ENCODE peak calls at places on chromosome 9, in ten cellular contexts. One of them, this sample, is unnamed.

GRCh38 chr9:129102791-129103594 is 7.6 kb downstream of the CRAT start:
- DNase-seq in suprapubic skin: no peak
- DNase-seq in fibroblast of mammary gland: peak
- DNase-seq in Peyer's patch: peak
- DNase-seq in uterus: no peak
- DNase-seq in CD4-positive, alpha-beta T cell: no peak
- DNase-seq in Calu3: peak
- DNase-seq in NB4: peak
- DNase-seq in astrocyte: no peak
- DNase-seq in colonic mucosa: peak
- DNase-seq in this sample: peak

GRCh38 chr9:134656334-134657034 is 14.9 kb downstream of the COL5A1 start:
- DNase-seq in NB4: peak
- DNase-seq in CD4-positive, alpha-beta T cell: no peak
- DNase-seq in fibroblast of mammary gland: peak
- DNase-seq in suprapubic skin: no peak
- DNase-seq in astrocyte: no peak
- DNase-seq in colonic mucosa: no peak
- DNase-seq in Calu3: no peak
- DNase-seq in Peyer's patch: no peak
- DNase-seq in uterus: no peak
- DNase-seq in this sample: peak

GRCh38 chr9:110531776-110532175 is 47.8 kb downstream of the SVEP1 start:
- DNase-seq in Peyer's patch: no peak
- DNase-seq in colonic mucosa: no peak
- DNase-seq in CD4-positive, alpha-beta T cell: no peak
- DNase-seq in suprapubic skin: no peak
- DNase-seq in fibroblast of mammary gland: peak
- DNase-seq in Calu3: no peak
- DNase-seq in NB4: no peak
- DNase-seq in astrocyte: peak
- DNase-seq in uterus: no peak
- DNase-seq in this sample: no peak

GRCh38 chr9:78365979-78366697 is 69.2 kb downstream of the PSAT1 start:
- DNase-seq in colonic mucosa: no peak
- DNase-seq in suprapubic skin: no peak
- DNase-seq in NB4: no peak
- DNase-seq in fibroblast of mammary gland: peak
- DNase-seq in Calu3: no peak
- DNase-seq in CD4-positive, alpha-beta T cell: no peak
- DNase-seq in uterus: no peak
- DNase-seq in astrocyte: no peak
- DNase-seq in Peyer's patch: no peak
- DNase-seq in this sample: no peak

GRCh38 chr9:116112236-116112635 is 41.4 kb upstream of the PAPPA start:
- DNase-seq in colonic mucosa: no peak
- DNase-seq in uterus: no peak
- DNase-seq in NB4: no peak
- DNase-seq in astrocyte: no peak
- DNase-seq in Peyer's patch: no peak
- DNase-seq in fibroblast of mammary gland: peak
- DNase-seq in Calu3: no peak
- DNase-seq in CD4-positive, alpha-beta T cell: no peak
- DNase-seq in suprapubic skin: no peak
- DNase-seq in this sample: no peak

GRCh38 chr9:77420641-77421040 is 227.5 kb downstream of the GNA14 start:
- DNase-seq in Peyer's patch: no peak
- DNase-seq in NB4: no peak
- DNase-seq in Calu3: no peak
- DNase-seq in astrocyte: no peak
- DNase-seq in uterus: no peak
- DNase-seq in CD4-positive, alpha-beta T cell: no peak
- DNase-seq in colonic mucosa: no peak
- DNase-seq in suprapubic skin: no peak
- DNase-seq in fibroblast of mammary gland: no peak
- DNase-seq in this sample: no peak

GRCh38 chr9:88574993-88575392 is 40.0 kb downstream of the NXNL2 start:
- DNase-seq in suprapubic skin: peak
- DNase-seq in Peyer's patch: no peak
- DNase-seq in NB4: peak
- DNase-seq in astrocyte: peak
- DNase-seq in colonic mucosa: no peak
- DNase-seq in CD4-positive, alpha-beta T cell: no peak
- DNase-seq in fibroblast of mammary gland: peak
- DNase-seq in uterus: peak
- DNase-seq in Calu3: no peak
- DNase-seq in this sample: no peak

GRCh38 chr9:69801994-69802393 is 18.6 kb upstream of the CFAP95 start:
- DNase-seq in Peyer's patch: no peak
- DNase-seq in astrocyte: no peak
- DNase-seq in CD4-positive, alpha-beta T cell: no peak
- DNase-seq in NB4: no peak
- DNase-seq in Calu3: no peak
- DNase-seq in fibroblast of mammary gland: peak
- DNase-seq in suprapubic skin: no peak
- DNase-seq in colonic mucosa: no peak
- DNase-seq in uterus: no peak
- DNase-seq in this sample: no peak

GRCh38 chr9:131999692-132000551 is 79.7 kb downstream of the MED27 start:
- DNase-seq in Calu3: no peak
- DNase-seq in astrocyte: peak
- DNase-seq in fibroblast of mammary gland: peak
- DNase-seq in NB4: no peak
- DNase-seq in suprapubic skin: no peak
- DNase-seq in uterus: no peak
- DNase-seq in Peyer's patch: no peak
- DNase-seq in CD4-positive, alpha-beta T cell: no peak
- DNase-seq in colonic mucosa: no peak
- DNase-seq in this sample: no peak

DNA sequence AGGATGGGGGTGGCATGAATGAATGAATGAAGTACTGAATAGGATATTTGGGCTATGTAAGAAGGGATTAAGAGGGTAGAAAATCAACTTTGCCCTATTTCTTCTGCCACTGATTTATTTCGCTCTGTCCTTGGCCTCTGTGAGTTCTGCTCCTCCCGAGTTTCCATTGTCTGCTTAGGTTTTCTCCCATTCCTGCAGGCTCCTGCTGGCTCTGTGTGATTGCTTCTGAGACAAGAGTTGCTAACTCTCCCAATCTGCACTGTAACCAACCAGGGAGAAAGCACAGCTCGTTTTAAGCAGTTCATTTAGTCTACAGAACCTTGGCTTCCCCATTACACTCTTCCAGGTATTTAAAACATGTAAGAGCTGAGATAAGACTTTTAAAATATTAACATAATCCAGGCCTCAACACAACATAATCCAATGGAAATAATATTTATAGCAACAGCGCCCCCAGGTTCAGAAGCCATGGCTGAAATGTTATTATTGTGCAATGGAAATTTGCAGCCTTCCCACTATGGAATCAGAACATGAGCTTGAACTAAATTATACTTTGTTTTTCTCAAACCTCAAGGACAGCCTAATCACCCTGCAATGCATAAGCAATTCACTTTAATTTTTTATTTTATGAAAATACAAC is 203.5 kb downstream of the ERCC6L2 start:
- DNase-seq in Calu3: no peak
- DNase-seq in CD4-positive, alpha-beta T cell: no peak
- DNase-seq in fibroblast of mammary gland: no peak
- DNase-seq in NB4: no peak
- DNase-seq in Peyer's patch: no peak
- DNase-seq in suprapubic skin: no peak
- DNase-seq in uterus: peak
- DNase-seq in astrocyte: no peak
- DNase-seq in colonic mucosa: no peak
- DNase-seq in this sample: no peak
- TF ChIP-seq CTCF in Calu3: no peak
- TF ChIP-seq CTCF in CD4-positive, alpha-beta T cell: no peak
- TF ChIP-seq CTCF in fibroblast of mammary gland: peak
- TF ChIP-seq CTCF in NB4: no peak
- TF ChIP-seq CTCF in Peyer's patch: no peak
- TF ChIP-seq CTCF in suprapubic skin: no peak
- TF ChIP-seq CTCF in uterus: no peak
- TF ChIP-seq CTCF in astrocyte: no peak
- TF ChIP-seq CTCF in colonic mucosa: no peak
- TF ChIP-seq CTCF in this sample: no peak

GRCh38 chr9:100098887-100099721 is at the start of the genes ERP44 and INVS:
- DNase-seq in Calu3: peak
- DNase-seq in fibroblast of mammary gland: peak
- DNase-seq in NB4: peak
- DNase-seq in colonic mucosa: peak
- DNase-seq in Peyer's patch: peak
- DNase-seq in CD4-positive, alpha-beta T cell: peak
- DNase-seq in astrocyte: peak
- DNase-seq in uterus: peak
- DNase-seq in suprapubic skin: peak
- DNase-seq in this sample: peak
- TF ChIP-seq CTCF in Calu3: no peak
- TF ChIP-seq CTCF in fibroblast of mammary gland: no peak
- TF ChIP-seq CTCF in NB4: no peak
- TF ChIP-seq CTCF in colonic mucosa: no peak
- TF ChIP-seq CTCF in Peyer's patch: peak
- TF ChIP-seq CTCF in CD4-positive, alpha-beta T cell: no peak
- TF ChIP-seq CTCF in astrocyte: no peak
- TF ChIP-seq CTCF in uterus: peak
- TF ChIP-seq CTCF in suprapubic skin: no peak
- TF ChIP-seq CTCF in this sample: no peak

GRCh38 chr9:9920425-9920824 is 692.4 kb downstream of the PTPRD start:
- DNase-seq in astrocyte: no peak
- DNase-seq in fibroblast of mammary gland: no peak
- DNase-seq in CD4-positive, alpha-beta T cell: no peak
- DNase-seq in suprapubic skin: no peak
- DNase-seq in Peyer's patch: no peak
- DNase-seq in uterus: no peak
- DNase-seq in colonic mucosa: no peak
- DNase-seq in Calu3: no peak
- DNase-seq in NB4: no peak
- DNase-seq in this sample: no peak
- TF ChIP-seq CTCF in astrocyte: peak
- TF ChIP-seq CTCF in fibroblast of mammary gland: peak
- TF ChIP-seq CTCF in CD4-positive, alpha-beta T cell: no peak
- TF ChIP-seq CTCF in suprapubic skin: no peak
- TF ChIP-seq CTCF in Peyer's patch: no peak
- TF ChIP-seq CTCF in uterus: no peak
- TF ChIP-seq CTCF in colonic mucosa: no peak
- TF ChIP-seq CTCF in Calu3: no peak
- TF ChIP-seq CTCF in NB4: peak
- TF ChIP-seq CTCF in this sample: no peak

DNA sequence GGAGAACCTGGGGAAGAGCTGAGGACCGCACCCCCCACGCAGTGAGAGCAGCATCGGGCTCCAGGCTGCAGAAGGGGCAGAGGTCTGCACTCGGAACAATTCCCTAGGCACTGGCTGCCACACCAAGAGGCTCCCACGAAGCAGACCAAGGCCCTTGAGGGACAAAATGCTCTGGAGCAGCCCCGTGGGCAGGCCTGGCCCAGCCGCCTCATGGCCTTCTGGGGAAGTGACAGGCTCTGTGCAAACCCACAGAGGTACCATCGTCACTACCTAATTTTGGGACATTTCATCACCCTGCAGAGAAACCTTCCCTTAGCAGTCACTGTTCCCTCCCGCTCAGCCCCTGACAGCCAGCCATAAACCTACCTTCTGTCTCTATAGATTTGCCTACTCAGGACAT is 15.9 kb downstream of the FBXW5 start:
- DNase-seq in colonic mucosa: no peak
- DNase-seq in Calu3: no peak
- DNase-seq in uterus: no peak
- DNase-seq in CD4-positive, alpha-beta T cell: no peak
- DNase-seq in Peyer's patch: no peak
- DNase-seq in astrocyte: no peak
- DNase-seq in suprapubic skin: no peak
- DNase-seq in fibroblast of mammary gland: no peak
- DNase-seq in NB4: no peak
- DNase-seq in this sample: no peak
- TF ChIP-seq CTCF in colonic mucosa: no peak
- TF ChIP-seq CTCF in Calu3: no peak
- TF ChIP-seq CTCF in uterus: no peak
- TF ChIP-seq CTCF in CD4-positive, alpha-beta T cell: no peak
- TF ChIP-seq CTCF in Peyer's patch: no peak
- TF ChIP-seq CTCF in astrocyte: no peak
- TF ChIP-seq CTCF in suprapubic skin: no peak
- TF ChIP-seq CTCF in fibroblast of mammary gland: no peak
- TF ChIP-seq CTCF in NB4: no peak
- TF ChIP-seq CTCF in this sample: no peak

GRCh38 chr9:20292002-20292401 is 330.3 kb downstream of the MLLT3 start:
- DNase-seq in uterus: no peak
- DNase-seq in NB4: no peak
- DNase-seq in colonic mucosa: no peak
- DNase-seq in fibroblast of mammary gland: peak
- DNase-seq in CD4-positive, alpha-beta T cell: no peak
- DNase-seq in Calu3: no peak
- DNase-seq in Peyer's patch: no peak
- DNase-seq in astrocyte: peak
- DNase-seq in suprapubic skin: no peak
- DNase-seq in this sample: no peak
- TF ChIP-seq CTCF in uterus: no peak
- TF ChIP-seq CTCF in NB4: no peak
- TF ChIP-seq CTCF in colonic mucosa: no peak
- TF ChIP-seq CTCF in fibroblast of mammary gland: peak
- TF ChIP-seq CTCF in CD4-positive, alpha-beta T cell: no peak
- TF ChIP-seq CTCF in Calu3: no peak
- TF ChIP-seq CTCF in Peyer's patch: no peak
- TF ChIP-seq CTCF in astrocyte: peak
- TF ChIP-seq CTCF in suprapubic skin: no peak
- TF ChIP-seq CTCF in this sample: no peak

DNA sequence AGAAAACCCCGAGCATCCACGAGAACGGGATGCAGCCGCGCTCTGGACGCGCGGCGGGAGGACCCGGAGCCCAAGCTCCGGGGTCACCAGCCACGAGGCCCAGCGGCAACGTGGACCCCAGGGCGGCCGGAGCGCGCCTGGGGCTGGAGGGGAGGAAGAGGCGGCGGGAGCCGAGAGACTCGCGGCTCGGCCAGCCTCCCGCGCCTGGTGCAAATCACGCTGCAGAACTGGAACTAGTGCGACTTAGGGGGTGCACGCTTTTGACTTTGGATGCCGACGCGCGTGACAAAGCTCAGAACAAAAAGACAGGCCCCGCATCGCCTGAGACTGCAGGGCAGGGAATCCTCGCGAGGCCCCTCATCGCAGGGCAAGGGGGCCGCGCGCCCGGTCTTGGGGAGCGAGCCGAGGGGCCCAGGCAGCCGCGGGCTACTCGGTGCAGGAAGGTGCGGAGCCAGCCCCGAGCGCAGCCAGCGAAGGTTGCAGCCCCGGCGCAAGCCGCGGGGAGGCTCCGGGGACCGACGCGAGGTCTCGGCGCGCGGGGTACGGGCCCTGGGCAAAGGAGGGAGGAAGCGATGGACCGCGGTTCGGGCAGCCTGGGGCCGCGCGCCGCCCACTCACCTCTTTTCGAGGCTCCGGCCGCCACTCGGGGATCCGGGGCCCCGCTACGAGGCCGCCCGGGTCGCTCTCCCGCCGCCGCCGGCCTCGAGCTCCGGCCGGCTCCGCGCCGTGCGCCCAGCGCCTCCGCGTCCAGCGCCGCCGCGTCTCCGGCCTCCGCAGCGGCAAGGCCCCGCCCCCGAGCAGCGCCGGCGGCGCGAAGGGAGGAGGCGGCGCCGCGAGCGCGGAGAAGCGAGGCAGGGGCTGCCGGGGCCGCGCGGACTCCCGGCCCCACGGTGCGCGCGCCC is at the start of gene GOLM1:
- DNase-seq in NB4: peak
- DNase-seq in uterus: peak
- DNase-seq in astrocyte: peak
- DNase-seq in Peyer's patch: peak
- DNase-seq in colonic mucosa: peak
- DNase-seq in Calu3: peak
- DNase-seq in fibroblast of mammary gland: peak
- DNase-seq in suprapubic skin: no peak
- DNase-seq in CD4-positive, alpha-beta T cell: no peak
- DNase-seq in this sample: peak
- TF ChIP-seq CTCF in NB4: no peak
- TF ChIP-seq CTCF in uterus: peak
- TF ChIP-seq CTCF in astrocyte: no peak
- TF ChIP-seq CTCF in Peyer's patch: peak
- TF ChIP-seq CTCF in colonic mucosa: no peak
- TF ChIP-seq CTCF in Calu3: no peak
- TF ChIP-seq CTCF in fibroblast of mammary gland: no peak
- TF ChIP-seq CTCF in suprapubic skin: no peak
- TF ChIP-seq CTCF in CD4-positive, alpha-beta T cell: no peak
- TF ChIP-seq CTCF in this sample: no peak